ENCODE peak calls at places on chromosomes 12 and 14, in seven cellular contexts. K, W, Z, S, P, C and A are unnamed samples.

GRCh38 chr12:1523558-1524050 is 70.8 kb downstream of the FBXL14 start:
- DNase-seq in C (no peak), P (peak; percentile 54), W (no peak), K (no peak), Z (no peak), S (no peak), A (no peak)

GRCh38 chr14:68248481-68249255 is 429.1 kb downstream of the RAD51B start:
- DNase-seq in P (peak; percentile 61), C (peak; percentile 85), W (no peak), S (peak; percentile 39), K (peak; percentile 86), Z (no peak), A (no peak)

GRCh38 chr14:23588884-23589598 is 10.5 kb upstream of the JPH4 start:
- DNase-seq in S (peak; percentile 85), C (peak; percentile 69), Z (peak; percentile 66), W (peak; percentile 54), K (peak; percentile 88), P (peak; percentile 93), A (peak; percentile 91)

GRCh38 chr14:25121342-25122129 is 71.6 kb upstream of the STXBP6 start:
- DNase-seq in Z (no peak), K (peak; percentile 53), W (no peak), C (no peak), P (peak; percentile 14), S (no peak), A (no peak)

GRCh38 chr14:104780513-104781030 is 15.0 kb downstream of the AKT1 start:
- DNase-seq in Z (no peak), C (no peak), S (no peak), W (no peak), P (no peak), K (no peak), A (no peak)

GRCh38 chr12:115710104-115710564 is 567.4 kb downstream of the MED13L start:
- DNase-seq in K (peak; percentile 46), S (peak; percentile 14), P (no peak), W (no peak), Z (no peak), C (no peak), A (peak; percentile 20)

GRCh38 chr12:12439636-12440035 is 82.8 kb downstream of the BORCS5 start:
- DNase-seq in Z (no peak), W (no peak), K (peak; percentile 77), C (no peak), S (peak; percentile 90), P (no peak), A (peak; percentile 79)

GRCh38 chr12:99271071-99271470 is 376.5 kb upstream of the GARIN6 start:
- DNase-seq in K (no peak), W (no peak), P (no peak), Z (no peak), S (no peak), C (no peak), A (no peak)

GRCh38 chr14:73295198-73295796 is 58.0 kb downstream of the PAPLN start:
- DNase-seq in W (no peak), Z (no peak), S (peak; percentile 41), K (peak; percentile 44), P (peak; percentile 38), C (peak; percentile 76), A (peak; percentile 14)

GRCh38 chr12:113061061-113061694 is 4.6 kb downstream of the DTX1 start:
- DNase-seq in K (no peak), W (no peak), S (no peak), Z (no peak), P (no peak), C (peak; percentile 38), A (no peak)

GRCh38 chr14:95784137-95784536 is 70.2 kb upstream of the TCL1A start:
- DNase-seq in S (peak; percentile 44), C (peak; percentile 55), Z (no peak), P (peak; percentile 73), W (no peak), K (no peak), A (peak; percentile 33)

GRCh38 chr12:124240493-124240892 is 54.4 kb upstream of the RFLNA start:
- DNase-seq in S (peak; percentile 29), K (peak; percentile 35), Z (no peak), W (no peak), P (peak; percentile 75), C (peak; percentile 55), A (peak; percentile 22)

GRCh38 chr12:108804361-108804949 is 52.9 kb downstream of the SSH1 start:
- DNase-seq in C (no peak), K (no peak), P (no peak), Z (no peak), W (no peak), S (no peak), A (peak; percentile 77)

GRCh38 chr12:109358154-109358869 is 10.6 kb downstream of the MYO1H start:
- DNase-seq in Z (no peak), P (no peak), C (no peak), W (no peak), K (no peak), S (no peak), A (no peak)

GRCh38 chr12:100229036-100229635 is 28.5 kb downstream of the ACTR6 start:
- DNase-seq in P (peak; percentile 17), Z (no peak), C (peak; percentile 21), K (peak; percentile 60), W (no peak), S (no peak), A (no peak)

GRCh38 chr14:93619176-93619793 is 169.0 kb downstream of the PRIMA1 start:
- DNase-seq in C (peak; percentile 58), P (peak; percentile 62), S (peak; percentile 40), K (peak; percentile 62), Z (no peak), W (no peak), A (peak; percentile 50)

GRCh38 chr12:82998509-82998908 is 311.8 kb downstream of the TMTC2 start:
- DNase-seq in C (no peak), P (no peak), K (no peak), W (no peak), Z (no peak), S (no peak), A (no peak)

GRCh38 chr12:128387811-128388422 is 120.9 kb downstream of the TMEM132C start:
- DNase-seq in P (peak; percentile 19), C (peak; percentile 25), K (peak; percentile 44), Z (no peak), W (peak; percentile 7), S (no peak), A (no peak)

GRCh38 chr12:122064780-122065588 is 13.6 kb upstream of the MLXIP start:
- DNase-seq in P (peak; percentile 52), S (peak; percentile 42), W (no peak), Z (no peak), C (no peak), K (peak; percentile 74), A (peak; percentile 91)

GRCh38 chr12:121668750-121669524 is 517 bp downstream of the MORN3 start:
- DNase-seq in C (peak; percentile 70), W (peak; percentile 11), S (no peak), Z (peak; percentile 57), K (peak; percentile 51), P (peak; percentile 53), A (no peak)